ENCODE peak calls at places on chromosomes 2 and 18, in four cellular contexts. C, X, P and Q are unnamed samples.

GRCh38 chr2:105410554-105410953 is 11.7 kb upstream of the FHL2 start:
- DNase-seq in C (no peak), X (no peak), P (no peak), Q (no peak)

GRCh38 chr2:230131366-230131765 is 62.6 kb upstream of the SLC16A14 start:
- DNase-seq in C (no peak), X (no peak), P (no peak), Q (no peak)

GRCh38 chr18:63079114-63079513 is 240.5 kb downstream of the BCL2 start:
- DNase-seq in C (no peak), X (no peak), P (peak), Q (peak)

GRCh38 chr2:158130832-158131473 is 29.3 kb downstream of the UPP2 start:
- DNase-seq in C (no peak), X (no peak), P (no peak), Q (no peak)

GRCh38 chr2:17311104-17311619 is 207.1 kb downstream of the RAD51AP2 start:
- DNase-seq in C (no peak), X (no peak), P (no peak), Q (no peak)

GRCh38 chr2:224268441-224268840 is 133.5 kb downstream of the FAM124B start:
- DNase-seq in C (no peak), X (peak), P (no peak), Q (no peak)

GRCh38 chr2:47009368-47009767 is 93.8 kb upstream of the MCFD2 start:
- DNase-seq in C (no peak), X (no peak), P (no peak), Q (no peak)

GRCh38 chr2:143357956-143358355 is 228.7 kb downstream of the ARHGAP15 start:
- DNase-seq in C (no peak), X (no peak), P (no peak), Q (no peak)

GRCh38 chr2:145626301-145626700 is 1106.4 kb upstream of the ZEB2 start:
- DNase-seq in C (no peak), X (no peak), P (no peak), Q (no peak)

GRCh38 chr2:96142217-96143113 is 2.8 kb downstream of the DUSP2 start:
- DNase-seq in C (no peak), X (peak), P (no peak), Q (no peak)

GRCh38 chr2:234251326-234252271 is 201.1 kb downstream of the SPP2 start:
- DNase-seq in C (no peak), X (no peak), P (no peak), Q (no peak)

GRCh38 chr2:219644801-219645480 is 17.5 kb downstream of the SLC4A3 start:
- DNase-seq in C (no peak), X (no peak), P (no peak), Q (no peak)

GRCh38 chr2:173118385-173118784 is 42.7 kb downstream of the MAP3K20 start:
- DNase-seq in C (no peak), X (no peak), P (no peak), Q (no peak)

GRCh38 chr2:29010946-29011649 is 30.0 kb downstream of the TOGARAM2 start:
- DNase-seq in C (no peak), X (no peak), P (no peak), Q (no peak)

GRCh38 chr2:39696838-39697237 is 31.1 kb downstream of the TMEM178A start:
- DNase-seq in C (no peak), X (no peak), P (no peak), Q (no peak)

GRCh38 chr2:235030936-235031335 is 79.1 kb downstream of the SH3BP4 start:
- DNase-seq in C (no peak), X (no peak), P (no peak), Q (no peak)

GRCh38 chr2:109138449-109138848 is 9.4 kb downstream of the SH3RF3 start:
- DNase-seq in C (no peak), X (no peak), P (no peak), Q (no peak)

GRCh38 chr18:80181642-80182461 is 65.5 kb downstream of the PARD6G start:
- DNase-seq in C (no peak), X (no peak), P (no peak), Q (peak)

GRCh38 chr2:2698182-2699116 is 367.4 kb upstream of the MYT1L start:
- DNase-seq in C (no peak), X (peak), P (no peak), Q (no peak)

GRCh38 chr2:82790277-82791021 is 1668.6 kb downstream of the SUCLG1 start:
- DNase-seq in C (no peak), X (no peak), P (no peak), Q (no peak)

GRCh38 chr2:144931976-144932375 is 412.1 kb upstream of the ZEB2 start:
- DNase-seq in C (no peak), X (no peak), P (no peak), Q (no peak)

GRCh38 chr2:69917854-69918253 is 2.9 kb downstream of the MXD1 start:
- DNase-seq in C (no peak), X (peak), P (no peak), Q (peak)

GRCh38 chr18:4544131-4544530 is 89.0 kb upstream of the DLGAP1 start:
- DNase-seq in C (no peak), X (no peak), P (no peak), Q (no peak)

GRCh38 chr2:10407841-10408648 is 40.1 kb downstream of the ODC1 start:
- DNase-seq in C (peak), X (peak), P (peak), Q (peak)

GRCh38 chr2:220296174-220296573 is 668.7 kb downstream of the SLC4A3 start:
- DNase-seq in C (no peak), X (no peak), P (no peak), Q (no peak)

GRCh38 chr2:218323526-218324472 is 31.5 kb upstream of the TMBIM1 start:
- DNase-seq in C (no peak), X (no peak), P (no peak), Q (peak)

GRCh38 chr2:210086292-210086691 is 83.9 kb downstream of the RPE start:
- DNase-seq in C (no peak), X (no peak), P (no peak), Q (no peak)

GRCh38 chr18:24797987-24798386 is 337.6 kb downstream of the HRH4 start:
- DNase-seq in C (no peak), X (no peak), P (no peak), Q (no peak)

GRCh38 chr2:180653481-180653880 is 326.9 kb upstream of the UBE2E3 start:
- DNase-seq in C (no peak), X (no peak), P (no peak), Q (no peak)

GRCh38 chr18:36284268-36284667 is 13.2 kb upstream of the FHOD3 start:
- DNase-seq in C (no peak), X (no peak), P (no peak), Q (no peak)

GRCh38 chr2:196586511-196586991 is 53.0 kb upstream of the CCDC150 start:
- DNase-seq in C (no peak), X (no peak), P (no peak), Q (no peak)

GRCh38 chr2:9950521-9951271 is 797 bp upstream of the GRHL1 start:
- DNase-seq in C (peak), X (peak), P (no peak), Q (peak)

GRCh38 chr2:190717306-190717705 is 68.4 kb downstream of the NAB1 start:
- DNase-seq in C (no peak), X (no peak), P (no peak), Q (no peak)

GRCh38 chr2:190720276-190720675 is 71.4 kb downstream of the NAB1 start:
- DNase-seq in C (no peak), X (no peak), P (no peak), Q (no peak)

GRCh38 chr2:190720691-190721090 is 71.8 kb downstream of the NAB1 start:
- DNase-seq in C (no peak), X (no peak), P (no peak), Q (no peak)

GRCh38 chr2:190717764-190718651 is 69.1 kb downstream of the NAB1 start:
- DNase-seq in C (no peak), X (no peak), P (no peak), Q (no peak)

DNA sequence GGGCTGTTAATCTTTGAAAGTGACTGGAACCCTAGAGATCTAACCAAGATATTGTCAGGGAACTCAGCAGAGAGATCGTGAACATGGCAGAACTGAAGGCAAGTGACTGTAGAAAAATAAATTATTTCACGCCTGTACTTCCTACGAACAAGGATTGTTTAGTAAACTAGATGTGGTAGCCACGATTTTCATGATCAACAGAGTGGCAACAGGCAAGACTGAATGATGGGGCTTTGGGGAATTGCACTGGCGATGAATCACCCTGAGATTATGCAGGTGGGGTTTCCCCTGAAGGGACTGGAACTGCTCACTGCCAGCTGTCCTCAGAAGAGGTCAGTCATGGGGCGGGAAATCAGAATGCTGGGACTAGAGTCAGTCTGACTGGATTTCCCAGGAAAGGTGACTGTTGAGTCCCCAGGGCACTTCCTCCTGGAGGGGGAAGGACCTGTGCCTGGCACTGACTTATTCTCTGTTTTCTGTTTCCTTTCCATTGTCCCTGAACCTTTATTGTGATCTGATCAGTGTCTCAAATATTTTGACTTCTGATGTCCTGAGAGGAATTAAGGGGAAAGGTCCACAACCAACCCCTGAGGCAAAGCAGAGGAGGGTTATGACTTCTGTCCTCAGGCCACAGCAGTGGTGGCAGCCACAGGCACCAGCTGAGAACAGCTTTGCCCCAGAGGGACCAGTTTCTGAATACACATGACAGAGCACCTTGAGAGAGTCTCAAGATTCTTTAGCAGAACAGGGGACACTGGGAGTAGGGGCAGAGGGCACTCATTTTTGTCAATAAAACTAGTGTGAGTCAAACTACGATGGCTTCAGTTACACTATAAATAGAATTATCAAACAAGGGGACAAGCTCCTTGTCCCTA is 70.0 kb downstream of the NAB1 start:
- DNase-seq in C (peak), X (no peak), P (peak), Q (no peak)
- TF ChIP-seq SPI1 in C (peak), X (no peak), P (peak), Q (no peak)

DNA sequence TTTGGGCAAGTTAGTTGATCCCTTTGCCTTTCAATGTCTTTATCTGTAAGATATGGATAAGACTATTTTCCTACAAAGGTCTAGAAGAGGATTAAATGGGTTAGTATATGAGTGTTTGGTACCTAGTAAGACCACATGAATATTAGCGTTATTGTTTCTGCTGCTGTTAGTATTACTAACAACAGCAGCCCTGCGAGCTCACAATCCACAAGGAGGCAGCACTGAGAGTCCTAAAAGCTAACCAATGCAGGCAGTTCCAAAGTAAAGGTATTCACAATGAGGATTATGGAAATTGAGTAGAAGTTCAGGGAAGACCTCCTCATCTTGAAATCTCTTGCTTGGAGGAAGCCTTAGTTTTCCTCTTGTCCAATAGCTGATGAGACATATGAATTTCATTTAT is 248.9 kb downstream of the TDRD15 start:
- DNase-seq in C (no peak), X (peak), P (no peak), Q (no peak)
- TF ChIP-seq SPI1 in C (no peak), X (no peak), P (no peak), Q (no peak)

GRCh38 chr18:11320981-11321380 is 171.6 kb upstream of the PIEZO2 start:
- DNase-seq in C (no peak), X (no peak), P (no peak), Q (no peak)
- TF ChIP-seq SPI1 in C (no peak), X (no peak), P (no peak), Q (no peak)

DNA sequence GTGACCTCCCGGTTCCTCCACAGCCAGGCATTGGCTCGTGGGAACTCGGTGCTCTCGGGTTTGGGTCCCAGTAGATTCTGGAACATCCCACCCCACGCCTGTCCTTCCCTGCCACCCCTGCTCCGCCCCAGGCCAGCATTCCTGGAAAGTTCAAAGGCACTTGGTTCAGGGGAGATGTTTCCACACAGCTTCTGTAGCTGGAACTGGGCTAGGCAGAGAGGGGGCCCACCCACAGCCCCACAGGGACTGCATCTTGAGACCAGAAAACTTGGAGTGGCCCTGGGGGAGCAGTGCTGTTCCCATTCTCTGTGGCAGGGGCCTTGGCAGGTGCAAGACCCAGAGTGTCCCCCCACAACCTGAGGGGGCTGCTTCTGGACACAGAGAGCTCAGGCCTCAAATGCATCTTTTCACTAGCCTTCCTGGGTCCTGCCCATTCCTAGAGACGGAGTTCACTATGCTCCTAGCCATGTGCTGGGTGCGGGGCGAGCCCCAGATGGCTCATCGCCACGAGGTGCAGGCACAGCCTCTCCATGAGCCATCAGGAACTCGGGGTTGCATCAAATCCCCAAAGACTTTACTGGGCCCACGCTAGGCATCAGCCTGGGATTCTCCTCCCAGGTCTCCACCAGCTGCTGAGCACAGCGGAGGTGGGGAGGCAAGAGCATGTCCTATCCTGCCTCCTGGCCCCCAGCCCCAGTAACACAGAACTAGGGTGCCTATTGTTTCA is 68.7 kb downstream of the ZFP36L2 start:
- DNase-seq in C (no peak), X (no peak), P (no peak), Q (no peak)
- TF ChIP-seq SPI1 in C (no peak), X (no peak), P (no peak), Q (no peak)

DNA sequence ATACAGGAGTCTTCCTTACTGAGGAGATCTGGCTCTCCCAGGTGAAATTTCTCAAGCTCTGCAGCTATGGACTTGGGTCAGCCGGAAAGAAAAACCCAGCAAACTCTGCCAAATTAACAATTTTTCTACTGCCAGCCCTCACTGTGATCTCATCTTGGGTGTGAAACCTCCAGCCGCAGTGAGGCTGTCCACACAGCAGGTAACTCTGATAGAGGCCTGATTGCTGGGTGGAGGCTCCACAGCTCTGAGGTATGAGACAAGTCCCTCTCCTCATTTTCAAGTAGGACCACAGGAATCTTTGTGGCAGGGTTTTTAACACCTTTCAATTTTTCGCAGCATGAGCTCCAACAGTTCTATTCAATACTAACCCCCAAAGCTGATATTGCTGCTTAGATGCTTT is 430.6 kb upstream of the RAB6C start:
- DNase-seq in C (no peak), X (no peak), P (no peak), Q (no peak)
- TF ChIP-seq SPI1 in C (no peak), X (no peak), P (no peak), Q (no peak)